ENCODE peak calls at places on chromosomes 16 and 17, in eight cellular contexts. Q, W, T, J, I, D, K and H are unnamed samples.

GRCh38 chr16:57238682-57239081 is 6.4 kb upstream of the ARL2BP start:
- DNase-seq in J (no peak), Q (no peak), I (no peak), D (no peak), W (no peak), K (no peak), T (no peak), H (no peak)

GRCh38 chr16:50301626-50302471 is 35.5 kb downstream of the ADCY7 start:
- DNase-seq in J (no peak), D (peak), I (no peak), T (no peak), Q (peak), K (no peak), W (no peak), H (no peak)

GRCh38 chr17:62855136-62855535 is 47.0 kb upstream of the MARCHF10 start:
- DNase-seq in K (no peak), T (no peak), I (no peak), D (no peak), J (no peak), Q (no peak), W (no peak), H (no peak)

GRCh38 chr16:10250137-10250850 is 68.1 kb upstream of the GRIN2A start:
- DNase-seq in J (no peak), K (no peak), D (no peak), W (no peak), Q (no peak), T (no peak), I (no peak), H (no peak)

GRCh38 chr17:59287887-59288286 is 43.6 kb upstream of the YPEL2 start:
- DNase-seq in I (no peak), W (no peak), J (no peak), D (no peak), Q (no peak), K (no peak), T (no peak), H (no peak)

GRCh38 chr16:86619263-86619935 is 41.0 kb downstream of the FOXL1 start:
- DNase-seq in D (no peak), Q (no peak), J (no peak), W (no peak), I (no peak), T (no peak), K (no peak), H (no peak)

GRCh38 chr17:82333279-82334171 is at the start of gene SECTM1:
- DNase-seq in W (no peak), K (peak), D (peak), I (no peak), J (no peak), Q (peak), T (no peak), H (peak)

GRCh38 chr17:6639651-6640535 is 618 bp downstream of the KIAA0753 start:
- DNase-seq in W (no peak), T (peak), J (no peak), I (no peak), D (peak), Q (peak), K (peak), H (peak)

GRCh38 chr16:85057212-85057889 is 29.8 kb downstream of the KIAA0513 start:
- DNase-seq in W (no peak), T (no peak), K (no peak), I (no peak), D (no peak), J (no peak), Q (no peak), H (no peak)

GRCh38 chr17:37833237-37833859 is 88.5 kb upstream of the HNF1B start:
- DNase-seq in K (no peak), I (no peak), J (peak), W (no peak), Q (no peak), D (no peak), T (peak), H (no peak)

GRCh38 chr17:43556292-43556691 is 10.2 kb upstream of the ETV4 start:
- DNase-seq in J (no peak), Q (peak), K (no peak), T (peak), D (peak), W (no peak), I (no peak), H (no peak)

GRCh38 chr16:67873435-67874146 is 739 bp downstream of the EDC4 start:
- DNase-seq in K (no peak), J (no peak), W (no peak), D (no peak), I (no peak), T (no peak), Q (peak), H (no peak)

GRCh38 chr16:50011707-50012106 is 13.3 kb upstream of the CNEP1R1 start:
- DNase-seq in T (no peak), W (no peak), Q (no peak), K (no peak), J (no peak), I (no peak), D (no peak), H (no peak)

GRCh38 chr16:19089410-19089955 is 22.1 kb downstream of the COQ7 start:
- DNase-seq in I (no peak), W (no peak), Q (no peak), T (no peak), K (no peak), D (no peak), J (no peak), H (no peak)

GRCh38 chr16:83051451-83051850 is 424.7 kb downstream of the CDH13 start:
- DNase-seq in Q (no peak), W (no peak), J (no peak), D (no peak), K (no peak), T (no peak), I (no peak), H (no peak)

GRCh38 chr17:79809530-79810137 is 12.8 kb upstream of the CBX8 start:
- DNase-seq in D (no peak), Q (no peak), T (no peak), I (no peak), K (no peak), W (no peak), J (no peak), H (no peak)

GRCh38 chr16:86244936-86245335 is 265.4 kb upstream of the FOXF1 start:
- DNase-seq in J (no peak), D (no peak), I (no peak), T (no peak), Q (no peak), W (no peak), K (no peak), H (no peak)

GRCh38 chr16:4536391-4537106 is 2.0 kb downstream of the CDIP1 start:
- DNase-seq in I (no peak), W (no peak), D (no peak), K (no peak), Q (no peak), J (no peak), T (no peak), H (no peak)

GRCh38 chr16:84042308-84042878 is at the start of gene SLC38A8:
- DNase-seq in K (no peak), J (no peak), D (no peak), Q (no peak), T (no peak), I (no peak), W (no peak), H (no peak)

GRCh38 chr17:33234930-33235685 is 58.0 kb downstream of the ASIC2 start:
- DNase-seq in Q (peak), W (peak), D (peak), J (no peak), I (peak), K (peak), T (no peak), H (peak)

GRCh38 chr16:80047796-80048649 is 447.5 kb upstream of the MAF start:
- DNase-seq in K (no peak), I (no peak), W (no peak), Q (no peak), J (no peak), D (no peak), T (no peak), H (no peak)

GRCh38 chr16:72990003-72990521 is 57.9 kb downstream of the ZFHX3 start:
- DNase-seq in T (peak), I (no peak), W (no peak), J (peak), K (peak), Q (peak), D (peak), H (peak)

GRCh38 chr17:2435181-2435741 is 34.4 kb upstream of the MNT start:
- DNase-seq in K (no peak), T (no peak), J (no peak), W (no peak), D (no peak), Q (no peak), I (no peak), H (no peak)

GRCh38 chr16:89426736-89427525 is 63.4 kb downstream of the ANKRD11 start:
- DNase-seq in I (no peak), Q (no peak), T (no peak), W (no peak), J (no peak), K (no peak), D (peak), H (no peak)

GRCh38 chr17:6494239-6494941 is 50.1 kb downstream of the PIMREG start:
- DNase-seq in I (no peak), J (no peak), T (no peak), Q (no peak), W (no peak), D (no peak), K (no peak), H (no peak)

GRCh38 chr17:59330314-59330942 is 1.0 kb upstream of the YPEL2 start:
- DNase-seq in D (no peak), K (peak), I (peak), Q (no peak), J (no peak), W (no peak), T (no peak), H (peak)

GRCh38 chr17:9924735-9925191 is 19.7 kb upstream of the RCVRN start:
- DNase-seq in J (peak), Q (peak), W (no peak), K (no peak), T (peak), I (peak), D (peak), H (no peak)

GRCh38 chr17:35094902-35095301 is 24.8 kb downstream of the RAD51D start:
- DNase-seq in W (no peak), I (peak), T (no peak), Q (peak), D (peak), K (no peak), J (no peak), H (no peak)

GRCh38 chr16:86457621-86458456 is 52.5 kb upstream of the FOXF1 start:
- DNase-seq in J (no peak), K (no peak), Q (peak), W (no peak), I (no peak), D (peak), T (no peak), H (no peak)

GRCh38 chr16:47413041-47413440 is 47.8 kb downstream of the ITFG1 start:
- DNase-seq in T (no peak), J (no peak), D (no peak), K (no peak), I (no peak), W (no peak), Q (no peak), H (no peak)

GRCh38 chr16:67164599-67165061 is at the start of gene HSF4:
- DNase-seq in Q (peak), T (no peak), J (peak), D (peak), K (peak), I (no peak), W (peak), H (no peak)

GRCh38 chr16:87850009-87851006 is 19.0 kb downstream of the SLC7A5 start:
- DNase-seq in T (peak), Q (peak), W (no peak), I (no peak), J (peak), K (no peak), D (peak), H (peak)

GRCh38 chr16:53054670-53055485 is at the start of gene CHD9:
- DNase-seq in T (peak), W (peak), D (peak), Q (peak), I (no peak), J (peak), K (peak), H (peak)

GRCh38 chr16:3014971-3015370 is 2.2 kb downstream of the CLDN9 start:
- DNase-seq in Q (no peak), K (no peak), W (no peak), I (no peak), T (no peak), J (no peak), D (no peak), H (no peak)

GRCh38 chr16:66432429-66432828 is 5.3 kb downstream of the BEAN1 start:
- DNase-seq in T (no peak), W (no peak), J (no peak), I (no peak), D (no peak), K (no peak), Q (no peak), H (no peak)

GRCh38 chr17:27263386-27263785 is 30.5 kb upstream of the WSB1 start:
- DNase-seq in W (no peak), J (no peak), K (no peak), I (no peak), T (no peak), Q (no peak), D (no peak), H (no peak)

GRCh38 chr17:48246623-48247022 is 139.1 kb downstream of the SNX11 start:
- DNase-seq in J (no peak), D (peak), Q (peak), K (no peak), I (no peak), T (no peak), W (no peak), H (no peak)

GRCh38 chr17:46202482-46202881 is 9.3 kb upstream of the KANSL1 start:
- DNase-seq in K (no peak), D (no peak), W (no peak), I (no peak), J (no peak), Q (no peak), T (no peak), H (no peak)

GRCh38 chr16:60180609-60181008 is 1446.5 kb upstream of the GOT2 start:
- DNase-seq in T (no peak), I (no peak), Q (no peak), D (no peak), W (no peak), K (no peak), J (no peak), H (no peak)

GRCh38 chr17:16932611-16933010 is 39.3 kb downstream of the TNFRSF13B start:
- DNase-seq in J (no peak), T (no peak), I (no peak), Q (no peak), W (no peak), K (no peak), D (no peak), H (no peak)